ENCODE peak calls at places on chromosome 9, in four cellular contexts. One of them, this sample, is unnamed.

GRCh38 chr9:85729882-85730281 is 11.9 kb downstream of the AGTPBP1 start:
- DNase-seq in B cell: no peak
- DNase-seq in stimulated activated CD4-positive, alpha-beta T cell treated with anti-CD3 and anti-CD28 coated beads, TNF-alpha, amount 100 ng/mL, for 4 hours: no peak
- DNase-seq in KBM-7: peak
- DNase-seq in this sample: no peak

GRCh38 chr9:110969971-110970381 is 68.3 kb downstream of the LPAR1 start:
- DNase-seq in B cell: no peak
- DNase-seq in stimulated activated CD4-positive, alpha-beta T cell treated with anti-CD3 and anti-CD28 coated beads, TNF-alpha, amount 100 ng/mL, for 4 hours: no peak
- DNase-seq in KBM-7: no peak
- DNase-seq in this sample: no peak

GRCh38 chr9:38212016-38212415 is 143.0 kb upstream of the SHB start:
- DNase-seq in KBM-7: no peak
- DNase-seq in stimulated activated CD4-positive, alpha-beta T cell treated with anti-CD3 and anti-CD28 coated beads, TNF-alpha, amount 100 ng/mL, for 4 hours: no peak
- DNase-seq in B cell: no peak
- DNase-seq in this sample: no peak

GRCh38 chr9:124485201-124485600 is 22.0 kb downstream of the NR5A1 start:
- DNase-seq in stimulated activated CD4-positive, alpha-beta T cell treated with anti-CD3 and anti-CD28 coated beads, TNF-alpha, amount 100 ng/mL, for 4 hours: no peak
- DNase-seq in KBM-7: no peak
- DNase-seq in B cell: no peak
- DNase-seq in this sample: no peak

GRCh38 chr9:124079176-124079925 is 67.8 kb downstream of the LHX2 start:
- DNase-seq in KBM-7: no peak
- DNase-seq in B cell: no peak
- DNase-seq in stimulated activated CD4-positive, alpha-beta T cell treated with anti-CD3 and anti-CD28 coated beads, TNF-alpha, amount 100 ng/mL, for 4 hours: no peak
- DNase-seq in this sample: no peak

GRCh38 chr9:128420060-128420650 is 502 bp upstream of the CERCAM start:
- DNase-seq in KBM-7: peak
- DNase-seq in stimulated activated CD4-positive, alpha-beta T cell treated with anti-CD3 and anti-CD28 coated beads, TNF-alpha, amount 100 ng/mL, for 4 hours: peak
- DNase-seq in B cell: peak
- DNase-seq in this sample: peak

GRCh38 chr9:78209127-78209526 is 26.7 kb upstream of the CEP78 start:
- DNase-seq in KBM-7: no peak
- DNase-seq in B cell: no peak
- DNase-seq in stimulated activated CD4-positive, alpha-beta T cell treated with anti-CD3 and anti-CD28 coated beads, TNF-alpha, amount 100 ng/mL, for 4 hours: no peak
- DNase-seq in this sample: no peak

GRCh38 chr9:90340421-90340820 is 302.2 kb downstream of the DIRAS2 start:
- DNase-seq in B cell: no peak
- DNase-seq in stimulated activated CD4-positive, alpha-beta T cell treated with anti-CD3 and anti-CD28 coated beads, TNF-alpha, amount 100 ng/mL, for 4 hours: no peak
- DNase-seq in KBM-7: no peak
- DNase-seq in this sample: no peak

GRCh38 chr9:34899535-34900158 is 58.4 kb upstream of the PHF24 start:
- DNase-seq in KBM-7: peak
- DNase-seq in stimulated activated CD4-positive, alpha-beta T cell treated with anti-CD3 and anti-CD28 coated beads, TNF-alpha, amount 100 ng/mL, for 4 hours: peak
- DNase-seq in B cell: peak
- DNase-seq in this sample: peak

GRCh38 chr9:125233678-125234077 is 7.5 kb downstream of the HSPA5 start:
- DNase-seq in B cell: no peak
- DNase-seq in stimulated activated CD4-positive, alpha-beta T cell treated with anti-CD3 and anti-CD28 coated beads, TNF-alpha, amount 100 ng/mL, for 4 hours: no peak
- DNase-seq in KBM-7: no peak
- DNase-seq in this sample: peak

GRCh38 chr9:129988607-129989361 is 54.2 kb downstream of the FNBP1 start:
- DNase-seq in B cell: peak
- DNase-seq in KBM-7: no peak
- DNase-seq in stimulated activated CD4-positive, alpha-beta T cell treated with anti-CD3 and anti-CD28 coated beads, TNF-alpha, amount 100 ng/mL, for 4 hours: no peak
- DNase-seq in this sample: peak

GRCh38 chr9:80382523-80382922 is 810.8 kb downstream of the TLE4 start:
- DNase-seq in stimulated activated CD4-positive, alpha-beta T cell treated with anti-CD3 and anti-CD28 coated beads, TNF-alpha, amount 100 ng/mL, for 4 hours: no peak
- DNase-seq in B cell: no peak
- DNase-seq in KBM-7: no peak
- DNase-seq in this sample: no peak

This sample was measured in NAMALWA.